ENCODE peak calls at places on chromosome 7, in ten cellular contexts. J, P, I, V, O, N, Z, X, U and C are unnamed samples.

GRCh38 chr7:152709307-152710133 is 33.6 kb upstream of the XRCC2 start:
- DNase-seq in J (no peak), P (peak; percentile 58), I (no peak), V (no peak), O (no peak), N (no peak), Z (no peak), X (no peak), U (no peak), C (peak; percentile 32)

GRCh38 chr7:23383225-23383624 is 84.1 kb downstream of the MALSU1 start:
- DNase-seq in J (no peak), P (peak; percentile 27), I (no peak), V (no peak), O (no peak), N (peak; percentile 46), Z (no peak), X (no peak), U (peak; percentile 49), C (peak; percentile 43)

GRCh38 chr7:88795553-88795952 is at the start of gene TEX47:
- DNase-seq in J (no peak), P (no peak), I (no peak), V (no peak), O (no peak), N (no peak), Z (no peak), X (no peak), U (no peak), C (no peak)

GRCh38 chr7:116988363-116988989 is 35.2 kb downstream of the ST7 start:
- DNase-seq in J (no peak), P (peak; percentile 20), I (no peak), V (no peak), O (no peak), N (no peak), Z (no peak), X (peak; percentile 37), U (no peak), C (no peak)

GRCh38 chr7:10973942-10974716 is 457 bp downstream of the PHF14 start:
- DNase-seq in J (peak; percentile 50), P (peak; percentile 50), I (no peak), V (peak; percentile 78), O (peak; percentile 56), N (peak; percentile 36), Z (no peak), X (no peak), U (peak; percentile 37), C (peak; percentile 48)

GRCh38 chr7:82527831-82528230 is 84.3 kb upstream of the CACNA2D1 start:
- DNase-seq in J (no peak), P (peak; percentile 47), I (no peak), V (no peak), O (no peak), N (peak; percentile 68), Z (no peak), X (no peak), U (peak; percentile 17), C (peak; percentile 66)

GRCh38 chr7:74356589-74357315 is 67.5 kb downstream of the CLIP2 start:
- DNase-seq in J (no peak), P (no peak), I (no peak), V (no peak), O (no peak), N (no peak), Z (no peak), X (no peak), U (no peak), C (no peak)

GRCh38 chr7:141663081-141663510 is 38.9 kb downstream of the DENND11 start:
- DNase-seq in J (peak; percentile 66), P (peak; percentile 13), I (no peak), V (no peak), O (no peak), N (no peak), Z (no peak), X (no peak), U (no peak), C (peak; percentile 28)

GRCh38 chr7:44167920-44168319 is 21.3 kb downstream of the GCK start:
- DNase-seq in J (no peak), P (no peak), I (no peak), V (no peak), O (peak; percentile 20), N (no peak), Z (no peak), X (peak; percentile 12), U (no peak), C (no peak)

GRCh38 chr7:149728491-149729375 is 44.7 kb downstream of the ZNF467 start:
- DNase-seq in J (peak; percentile 41), P (no peak), I (no peak), V (peak; percentile 69), O (no peak), N (no peak), Z (peak; percentile 59), X (no peak), U (no peak), C (no peak)

GRCh38 chr7:70657989-70658578 is 473.9 kb upstream of the GALNT17 start:
- DNase-seq in J (no peak), P (no peak), I (no peak), V (no peak), O (no peak), N (no peak), Z (no peak), X (no peak), U (no peak), C (no peak)

GRCh38 chr7:108972009-108972408 is 402.3 kb downstream of the DNAJB9 start:
- DNase-seq in J (no peak), P (no peak), I (no peak), V (no peak), O (no peak), N (no peak), Z (no peak), X (no peak), U (peak; percentile 53), C (no peak)

GRCh38 chr7:149743481-149743880 is 29.9 kb downstream of the ZNF467 start:
- DNase-seq in J (no peak), P (no peak), I (no peak), V (no peak), O (no peak), N (no peak), Z (no peak), X (no peak), U (no peak), C (peak; percentile 49)

GRCh38 chr7:139697031-139697430 is 80.8 kb downstream of the HIPK2 start:
- DNase-seq in J (no peak), P (no peak), I (no peak), V (no peak), O (no peak), N (no peak), Z (no peak), X (no peak), U (no peak), C (no peak)

GRCh38 chr7:141039366-141039765 is 24.6 kb upstream of the MRPS33 start:
- DNase-seq in J (no peak), P (no peak), I (no peak), V (no peak), O (no peak), N (no peak), Z (no peak), X (no peak), U (no peak), C (peak; percentile 41)

DNA sequence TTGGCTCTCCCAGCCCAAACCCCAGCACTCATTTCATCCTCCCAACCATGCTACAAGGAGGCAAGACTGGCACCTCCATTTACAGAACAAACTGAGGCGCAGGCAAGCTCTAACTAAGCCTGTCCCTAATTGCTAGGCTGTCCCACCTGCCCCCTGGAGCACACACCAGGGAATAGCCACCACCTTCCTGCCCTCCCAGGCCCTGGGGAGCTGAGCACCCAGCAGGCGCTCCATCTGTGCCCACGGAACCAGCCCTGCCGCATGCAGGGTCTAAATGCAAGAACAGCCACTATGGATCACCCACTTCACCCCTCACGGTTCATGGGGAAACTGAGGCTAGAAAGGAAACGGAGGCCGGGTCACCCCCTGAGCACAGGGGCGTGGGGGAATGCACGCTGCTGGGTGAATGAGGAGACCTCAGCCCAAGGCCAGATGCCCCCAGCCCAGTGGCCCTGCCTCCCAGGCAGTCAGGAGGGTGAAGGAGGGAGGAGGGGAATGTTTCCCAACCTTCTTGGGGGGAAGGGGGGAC is 16.5 kb downstream of the PDGFA start:
- DNase-seq in J (no peak), P (no peak), I (no peak), V (peak; percentile 69), O (no peak), N (no peak), Z (peak; percentile 58), X (no peak), U (no peak), C (no peak)
- TF ChIP-seq CTCF in J (no peak), P (no peak), I (no peak), V (no peak), O (no peak), N (peak; percentile 34), Z (no peak), X (no peak), U (no peak), C (no peak)

DNA sequence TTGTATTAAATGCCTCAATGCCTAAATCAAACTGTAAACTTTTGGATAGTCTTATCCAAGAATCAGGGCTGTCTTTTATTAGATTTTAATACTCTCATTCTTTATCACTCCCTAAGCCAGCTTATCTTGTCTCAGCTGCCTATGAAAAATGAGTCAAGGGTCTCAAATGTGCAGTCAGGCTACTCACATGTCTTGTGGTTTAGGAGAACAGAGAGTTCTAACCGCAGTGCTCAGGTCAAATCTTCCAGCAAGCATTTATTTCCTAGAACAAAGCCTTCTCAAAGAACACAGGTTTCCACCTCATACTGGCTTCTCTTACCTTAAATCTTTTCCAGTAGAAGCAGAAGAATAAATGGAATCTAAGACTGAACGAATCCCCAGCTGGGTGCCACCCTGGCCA is 23.5 kb downstream of the HTR5A start:
- DNase-seq in J (no peak), P (no peak), I (no peak), V (no peak), O (no peak), N (no peak), Z (no peak), X (peak; percentile 54), U (no peak), C (no peak)
- H3K4me3 ChIP-seq in J (no peak overlapping the region), P (no peak overlapping the region), I (no peak overlapping the region), V (no peak overlapping the region), O (no peak overlapping the region), N (no peak overlapping the region), Z (no peak overlapping the region), X (no peak overlapping the region), U (no peak overlapping the region), C (no peak overlapping the region)

DNA sequence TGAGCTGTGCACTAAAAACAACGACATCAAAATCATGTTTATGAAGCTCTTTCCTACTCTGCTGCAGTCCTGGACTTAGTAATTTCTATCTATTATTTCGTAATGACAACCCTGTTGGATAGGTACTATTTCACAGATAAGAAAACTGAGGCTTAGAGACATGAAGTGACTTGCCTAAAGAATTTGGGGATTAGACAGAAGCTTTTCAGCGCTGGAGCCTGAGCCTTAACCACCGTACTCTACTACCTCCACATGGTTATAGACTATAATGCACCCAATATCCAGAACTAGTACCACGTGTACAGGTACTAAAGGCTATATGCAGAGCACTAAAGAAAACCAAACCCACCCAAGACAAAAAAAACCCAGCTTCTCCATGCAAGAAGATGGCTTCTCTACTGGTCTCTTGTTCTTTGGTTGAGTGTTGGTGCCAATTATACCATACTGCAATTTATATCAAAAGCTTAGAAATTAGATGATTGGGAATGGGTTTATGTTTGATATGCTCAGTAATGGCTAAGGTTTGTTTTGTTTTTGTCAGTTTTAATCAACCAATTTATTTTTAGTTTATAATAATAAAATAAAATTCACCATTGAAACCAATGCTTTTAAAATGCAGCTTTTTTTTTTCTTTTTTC is 6.5 kb upstream of the SNX10 start:
- DNase-seq in J (no peak), P (no peak), I (no peak), V (no peak), O (peak; percentile 56), N (no peak), Z (no peak), X (no peak), U (no peak), C (no peak)
- TF ChIP-seq CTCF in J (peak; percentile 84), P (peak; percentile 2), I (no peak), V (no peak), O (peak; percentile 39), N (no peak), Z (no peak), X (peak; percentile 11), U (no peak), C (no peak)

GRCh38 chr7:26191233-26191973 is 9.1 kb downstream of the HNRNPA2B1 start:
- DNase-seq in J (no peak), P (no peak), I (no peak), V (no peak), O (no peak), N (no peak), Z (no peak), X (no peak), U (no peak), C (no peak)
- H3K4me3 ChIP-seq in J (no peak overlapping the region), P (no peak overlapping the region), I (no peak overlapping the region), V (no peak overlapping the region), O (no peak overlapping the region), N (no peak overlapping the region), Z (no peak overlapping the region), X (no peak overlapping the region), U (no peak overlapping the region), C (no peak overlapping the region)